ENCODE peak calls at places on chromosomes 2 and 18, in ten cellular contexts. P is spleen, N is PC-3, B is transverse colon, W is psoas muscle, C is A549, H is thoracic aorta, S is heart left ventricle, J is PC-9, O is tibial artery. E is an unnamed sample. For H3K4me1, the result is how much of the 10 kb centered on the place peaks cover.

GRCh38 chr2:42290005-42290404 is 71.0 kb downstream of the COX7A2L start:
- DNase-seq in P (no peak), N (no peak), B (no peak), W (no peak), C (no peak), H (no peak), S (no peak), J (no peak), O (no peak), E (no peak)

GRCh38 chr18:58669731-58670379 is 1.4 kb upstream of the MALT1 start:
- DNase-seq in P (no peak), N (peak), B (no peak), W (no peak), C (peak), H (no peak), S (no peak), J (peak), O (no peak), E (peak)

GRCh38 chr18:12886498-12887126 is 2.6 kb upstream of the PTPN2 start:
- DNase-seq in P (no peak), N (peak), B (no peak), W (no peak), C (no peak), H (no peak), S (no peak), J (no peak), O (no peak), E (peak)

GRCh38 chr2:118016911-118017310 is 3.0 kb upstream of the CCDC93 start:
- DNase-seq in P (no peak), N (no peak), B (no peak), W (no peak), C (no peak), H (no peak), S (no peak), J (no peak), O (peak), E (peak)

GRCh38 chr18:57004366-57005121 is 142.3 kb upstream of the BOD1L2 start:
- DNase-seq in P (no peak), N (peak), B (no peak), W (no peak), C (no peak), H (no peak), S (no peak), J (no peak), O (no peak), E (peak)

GRCh38 chr2:58350484-58350883 is 109.4 kb upstream of the FANCL start:
- DNase-seq in P (no peak), N (no peak), B (no peak), W (no peak), C (no peak), H (no peak), S (no peak), J (no peak), O (no peak), E (no peak)

GRCh38 chr2:194867328-194867727 is 789.7 kb upstream of the SLC39A10 start:
- DNase-seq in P (no peak), N (peak), B (no peak), W (no peak), C (no peak), H (no peak), S (no peak), J (no peak), O (no peak), E (peak)

GRCh38 chr2:39008663-39009062 is 112.2 kb downstream of the SOS1 start:
- DNase-seq in P (no peak), N (no peak), B (no peak), W (no peak), C (no peak), H (no peak), S (no peak), J (no peak), O (no peak), E (no peak)

GRCh38 chr18:50315100-50315871 is 27.8 kb upstream of the CXXC1 start:
- DNase-seq in P (no peak), N (no peak), B (no peak), W (no peak), C (no peak), H (no peak), S (no peak), J (no peak), O (no peak), E (no peak)

GRCh38 chr2:62568983-62569837 is 63.2 kb upstream of the TMEM17 start:
- DNase-seq in P (no peak), N (peak), B (no peak), W (no peak), C (peak), H (no peak), S (no peak), J (no peak), O (no peak), E (no peak)

GRCh38 chr2:196170202-196170680 is 1.1 kb downstream of the STK17B start:
- DNase-seq in P (no peak), N (peak), B (peak), W (no peak), C (peak), H (no peak), S (no peak), J (peak), O (peak), E (no peak)

GRCh38 chr2:20578895-20579825 is 71.7 kb downstream of the HS1BP3 start:
- DNase-seq in P (peak), N (peak), B (peak), W (peak), C (peak), H (peak), S (peak), J (peak), O (peak), E (peak)

GRCh38 chr2:85867121-85867520 is 21.7 kb downstream of the ST3GAL5 start:
- DNase-seq in P (no peak), N (no peak), B (no peak), W (no peak), C (no peak), H (no peak), S (no peak), J (no peak), O (no peak), E (no peak)

GRCh38 chr2:64591188-64591587 is 62.5 kb downstream of the SERTAD2 start:
- DNase-seq in P (no peak), N (no peak), B (no peak), W (no peak), C (no peak), H (no peak), S (no peak), J (no peak), O (no peak), E (peak)

GRCh38 chr2:146214394-146214929 is 1630.4 kb upstream of the ACVR2A start:
- DNase-seq in P (no peak), N (peak), B (no peak), W (no peak), C (no peak), H (no peak), S (no peak), J (no peak), O (no peak), E (no peak)

GRCh38 chr2:113077921-113078320 is 10.2 kb downstream of the IL1F10 start:
- DNase-seq in P (no peak), N (peak), B (no peak), W (no peak), C (no peak), H (no peak), S (no peak), J (peak), O (no peak), E (peak)

GRCh38 chr2:9288681-9289338 is 82.2 kb downstream of the ASAP2 start:
- DNase-seq in P (no peak), N (peak), B (no peak), W (no peak), C (no peak), H (no peak), S (no peak), J (no peak), O (no peak), E (no peak)

GRCh38 chr2:174025271-174026121 is 60.3 kb upstream of the SP3 start:
- DNase-seq in P (no peak), N (no peak), B (peak), W (peak), C (no peak), H (no peak), S (peak), J (no peak), O (peak), E (no peak)

GRCh38 chr2:208256192-208256782 is 1.4 kb upstream of the IDH1 start:
- DNase-seq in P (no peak), N (peak), B (no peak), W (no peak), C (no peak), H (no peak), S (no peak), J (no peak), O (no peak), E (no peak)

GRCh38 chr2:231037202-231037730 is at the start of gene C2orf72:
- DNase-seq in P (no peak), N (no peak), B (no peak), W (no peak), C (peak), H (no peak), S (no peak), J (no peak), O (no peak), E (no peak)

GRCh38 chr18:36274296-36274695 is 23.2 kb upstream of the FHOD3 start:
- DNase-seq in P (no peak), N (no peak), B (no peak), W (no peak), C (no peak), H (no peak), S (no peak), J (no peak), O (no peak), E (no peak)

GRCh38 chr18:50285071-50285470 is 2.4 kb downstream of the CXXC1 start:
- DNase-seq in P (no peak), N (no peak), B (no peak), W (no peak), C (no peak), H (no peak), S (no peak), J (no peak), O (no peak), E (no peak)

GRCh38 chr2:144516417-144516980 is 3.4 kb downstream of the ZEB2 start:
- DNase-seq in P (peak), N (no peak), B (no peak), W (peak), C (peak), H (no peak), S (peak), J (no peak), O (no peak), E (no peak)

GRCh38 chr2:174753038-174753633 is 11.1 kb downstream of the CHRNA1 start:
- DNase-seq in P (no peak), N (peak), B (no peak), W (no peak), C (no peak), H (no peak), S (no peak), J (no peak), O (no peak), E (no peak)

GRCh38 chr2:196173505-196173904 is 2.1 kb upstream of the STK17B start:
- DNase-seq in P (no peak), N (no peak), B (no peak), W (no peak), C (no peak), H (no peak), S (no peak), J (peak), O (no peak), E (no peak)

GRCh38 chr2:240909216-240909974 is 3.3 kb downstream of the CROCC2 start:
- DNase-seq in P (no peak), N (no peak), B (no peak), W (no peak), C (no peak), H (no peak), S (no peak), J (no peak), O (no peak), E (no peak)

GRCh38 chr18:24396082-24396623 is 1.5 kb downstream of the OSBPL1A start:
- DNase-seq in P (no peak), N (no peak), B (no peak), W (no peak), C (no peak), H (no peak), S (no peak), J (no peak), O (no peak), E (no peak)

GRCh38 chr18:24397694-24398365 is at the start of gene OSBPL1A:
- DNase-seq in P (peak), N (peak), B (peak), W (peak), C (peak), H (peak), S (peak), J (peak), O (peak), E (peak)

GRCh38 chr18:24397131-24397693 is 412 bp downstream of the OSBPL1A start:
- DNase-seq in P (no peak), N (peak), B (peak), W (no peak), C (peak), H (peak), S (peak), J (peak), O (peak), E (peak)

GRCh38 chr18:24398515-24398914 is 891 bp upstream of the OSBPL1A start:
- DNase-seq in P (no peak), N (peak), B (peak), W (peak), C (no peak), H (no peak), S (no peak), J (peak), O (no peak), E (peak)

GRCh38 chr18:24395049-24395780 is 2.4 kb downstream of the OSBPL1A start:
- DNase-seq in P (no peak), N (peak), B (no peak), W (no peak), C (no peak), H (no peak), S (no peak), J (no peak), O (no peak), E (no peak)
- TF ChIP-seq CTCF in P (no peak), N (no peak), B (no peak), W (no peak), C (no peak), H (no peak), S (no peak), J (no peak), O (no peak), E (no peak)

GRCh38 chr2:141439524-141439923 is 691.3 kb downstream of the LRP1B start:
- DNase-seq in P (no peak), N (peak), B (no peak), W (no peak), C (no peak), H (no peak), S (no peak), J (no peak), O (no peak), E (no peak)
- H3K27ac ChIP-seq in P (no peak), N (no peak), B (no peak), W (no peak), C (no peak), H (no peak), S (no peak), J (no peak), O (no peak), E (no peak)

DNA sequence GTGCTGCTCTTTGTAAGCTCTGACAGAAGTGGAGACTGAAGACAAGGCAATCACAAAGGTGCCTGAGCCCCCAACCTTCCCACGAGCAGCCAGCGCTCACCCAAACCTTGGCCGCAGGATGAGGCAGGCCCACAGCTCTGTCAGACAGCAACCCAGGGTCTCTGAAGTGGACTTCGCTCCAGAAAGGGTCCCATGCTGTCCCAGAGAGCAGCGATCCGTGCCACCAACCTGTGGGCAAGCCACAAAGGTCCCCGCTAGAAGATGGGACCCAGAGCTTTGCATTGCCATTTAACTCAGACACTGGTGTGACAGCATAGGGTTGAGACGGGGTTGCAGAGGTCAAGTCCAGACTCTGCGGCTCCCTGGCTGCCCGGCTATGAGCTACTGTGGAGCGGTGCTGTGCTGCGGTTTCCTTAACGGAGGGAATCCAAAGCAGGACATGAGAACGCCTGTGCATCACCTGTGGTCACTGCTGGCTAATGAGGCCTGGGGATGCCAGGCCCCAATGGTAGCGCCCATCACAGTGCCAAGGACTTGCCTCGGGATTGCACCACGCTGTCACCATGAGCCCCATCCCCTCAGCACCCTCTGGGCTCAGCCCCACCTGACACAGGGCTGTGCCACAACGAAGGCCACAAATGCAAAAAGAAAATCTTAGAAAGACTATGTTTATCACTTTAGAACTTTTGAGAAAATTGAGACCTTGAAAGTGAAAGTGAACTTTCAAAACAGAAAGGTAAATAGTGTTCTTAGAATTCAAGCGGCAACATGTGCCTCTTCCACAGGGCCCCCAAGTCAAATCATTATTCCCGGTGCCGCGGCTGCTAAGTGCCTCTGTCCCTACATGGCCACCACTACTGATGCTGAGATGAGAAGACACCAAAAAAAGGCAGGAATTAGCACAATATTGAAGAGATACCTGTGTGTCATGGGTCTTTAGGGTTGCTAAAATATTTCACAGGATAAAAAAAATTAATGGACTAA is 103.4 kb downstream of the HDAC4 start:
- DNase-seq in P (peak), N (no peak), B (peak), W (peak), C (no peak), H (no peak), S (no peak), J (no peak), O (peak), E (no peak)
- H3K4me1 ChIP-seq in P (half or more), N (under half), B (half or more), W (half or more), C (under half), H (under half), S (half or more), J (under half), O (under half), E (under half)

DNA sequence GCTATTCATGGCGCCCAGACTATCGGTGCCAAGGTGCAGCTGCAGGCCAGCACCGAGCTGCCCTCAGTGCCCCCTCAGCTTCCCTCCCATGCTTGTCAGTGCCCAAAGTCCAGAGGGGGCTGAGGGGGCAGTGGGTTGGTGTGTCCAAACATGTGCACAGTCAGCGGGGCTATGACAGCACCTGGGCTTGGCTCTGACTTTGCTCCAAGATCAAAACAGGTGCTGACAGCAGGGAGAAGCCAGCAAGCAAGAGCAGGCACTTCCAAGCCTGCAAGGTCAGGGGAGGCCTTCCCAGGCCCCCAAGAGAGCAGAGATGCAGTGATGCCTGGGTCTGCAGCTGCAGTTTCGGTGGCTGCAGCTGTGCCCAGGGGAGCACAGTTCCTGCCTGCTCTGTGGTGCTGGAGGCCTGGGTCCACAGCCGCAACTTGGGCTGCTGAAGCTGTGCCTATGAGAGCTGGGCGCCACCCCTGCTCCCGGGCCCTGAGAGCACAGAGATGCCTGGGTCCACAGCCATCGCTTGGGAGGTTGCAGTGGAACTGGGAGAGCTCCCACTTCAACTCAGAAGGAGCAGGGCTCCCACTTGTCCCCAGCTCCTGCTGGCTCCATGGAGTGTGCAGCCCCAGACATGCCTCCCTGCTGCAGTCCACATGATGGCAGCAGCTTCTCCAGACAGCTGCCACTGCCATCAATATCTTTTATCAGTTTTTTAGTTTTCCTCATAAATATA is 775.3 kb upstream of the POU3F3 start:
- DNase-seq in P (no peak), N (no peak), B (no peak), W (no peak), C (no peak), H (no peak), S (no peak), J (no peak), O (no peak), E (no peak)
- TF ChIP-seq CTCF in P (no peak), N (no peak), B (no peak), W (no peak), C (peak), H (no peak), S (no peak), J (no peak), O (no peak), E (no peak)

GRCh38 chr2:108591163-108591562 is 56.9 kb downstream of the LIMS1 start:
- DNase-seq in P (no peak), N (no peak), B (no peak), W (no peak), C (no peak), H (no peak), S (no peak), J (no peak), O (no peak), E (no peak)
- H3K27ac ChIP-seq in P (peak), N (no peak), B (peak), W (no peak), C (peak), H (no peak), S (no peak), J (no peak), O (no peak), E (peak)

DNA sequence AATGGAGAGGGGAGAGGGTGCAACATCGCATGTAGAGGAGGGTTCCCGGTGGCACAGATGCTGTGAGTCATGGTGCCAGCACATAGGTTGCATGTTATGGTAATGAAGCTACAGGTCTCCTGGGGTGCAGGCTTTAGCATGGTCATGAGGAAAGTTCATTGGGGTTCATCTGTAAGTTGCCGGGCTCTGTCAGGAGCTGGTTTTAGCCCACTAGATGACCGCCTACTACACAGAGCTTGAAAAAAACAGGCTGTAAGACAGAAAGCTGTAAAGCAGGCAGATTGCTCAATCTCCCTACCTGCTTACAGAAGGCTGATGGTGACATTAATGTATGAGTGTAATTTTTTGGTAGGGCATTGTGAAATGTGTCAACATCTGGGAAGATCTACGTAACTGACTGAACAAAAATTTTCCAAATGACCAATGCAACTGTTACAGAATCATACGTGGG is 23.9 kb downstream of the DYSF start:
- DNase-seq in P (peak), N (peak), B (no peak), W (no peak), C (no peak), H (no peak), S (no peak), J (no peak), O (no peak), E (no peak)
- H3K4me1 ChIP-seq in P (under half), N (under half), B (under half), W (under half), C (under half), H (under half), S (under half), J (under half), O (under half), E (under half)

E was measured in foreskin keratinocyte.